ENCODE peak calls at places on chromosome 22, in eight cellular contexts. R is stomach; G is Karpas-422; Z is A549; F is uterus; B is CD4-positive, alpha-beta T cell; P is psoas muscle; D is iPS DF 6.9. I is an unnamed sample.

GRCh38 chr22:25449781-25450317 is 114.6 kb upstream of the GRK3 start:
- DNase-seq in B (no peak), D (no peak), F (no peak), R (no peak), Z (no peak), P (no peak), G (no peak), I (no peak)

GRCh38 chr22:44380716-44381500 is 68.2 kb upstream of the SHISAL1 start:
- DNase-seq in Z (no peak), B (no peak), D (no peak), P (peak), G (no peak), F (no peak), R (no peak), I (no peak)

GRCh38 chr22:39175127-39176066 is 22.9 kb upstream of the CBX7 start:
- DNase-seq in Z (no peak), B (no peak), P (no peak), G (no peak), F (no peak), D (no peak), R (no peak), I (no peak)

GRCh38 chr22:22746963-22747933 is 102.8 kb downstream of the GGTLC2 start:
- DNase-seq in G (peak), R (no peak), B (no peak), P (no peak), Z (no peak), F (no peak), D (no peak), I (no peak)

GRCh38 chr22:50624347-50625130 is 3.4 kb downstream of the ARSA start:
- DNase-seq in B (no peak), D (no peak), P (no peak), G (no peak), R (no peak), Z (no peak), F (no peak), I (no peak)

GRCh38 chr22:23772315-23773246 is at the start of gene MMP11:
- DNase-seq in G (peak), F (peak), P (peak), Z (no peak), D (no peak), B (peak), R (peak), I (peak)

GRCh38 chr22:20408891-20409290 is 14.9 kb downstream of the ZNF74 start:
- DNase-seq in P (no peak), D (no peak), Z (no peak), F (no peak), G (no peak), R (peak), B (no peak), I (no peak)

GRCh38 chr22:49300241-49300640 is 527.4 kb downstream of the BRD1 start:
- DNase-seq in Z (no peak), R (no peak), G (no peak), F (no peak), P (no peak), B (no peak), D (no peak), I (no peak)

GRCh38 chr22:43151251-43152000 is at the start of gene TSPO:
- DNase-seq in R (peak), P (peak), Z (peak), D (no peak), F (peak), B (peak), G (no peak), I (peak)

GRCh38 chr22:37244114-37244921 is at the start of gene RAC2:
- DNase-seq in Z (no peak), B (peak), F (peak), G (peak), D (no peak), P (peak), R (peak), I (peak)

GRCh38 chr22:35873426-35873825 is 155.2 kb downstream of the RBFOX2 start:
- DNase-seq in D (no peak), P (no peak), F (no peak), Z (no peak), B (no peak), R (no peak), G (no peak), I (no peak)

GRCh38 chr22:42340150-42340549 is 69.7 kb upstream of the TCF20 start:
- DNase-seq in P (no peak), R (no peak), D (no peak), B (no peak), G (no peak), Z (no peak), F (no peak), I (no peak)

GRCh38 chr22:48757581-48757980 is 1070.1 kb downstream of the BRD1 start:
- DNase-seq in P (no peak), G (peak), Z (no peak), B (no peak), F (no peak), D (no peak), R (peak), I (peak)

GRCh38 chr22:22865311-22866072 is 22.1 kb upstream of the IGLL5 start:
- DNase-seq in G (peak), D (no peak), F (no peak), R (no peak), B (no peak), P (no peak), Z (no peak), I (no peak)

GRCh38 chr22:42887523-42888507 is 30.7 kb upstream of the ARFGAP3 start:
- DNase-seq in G (no peak), Z (no peak), R (peak), F (no peak), P (no peak), D (no peak), B (no peak), I (no peak)

GRCh38 chr22:39634530-39635399 is 64.2 kb downstream of the CACNA1I start:
- DNase-seq in R (peak), Z (peak), D (no peak), F (no peak), B (no peak), G (no peak), P (no peak), I (no peak)

GRCh38 chr22:30968924-30969531 is at the start of gene TUG1:
- DNase-seq in D (peak), P (peak), R (peak), Z (peak), B (peak), F (peak), G (peak), I (peak)

GRCh38 chr22:30969532-30970355 is 679 bp downstream of the TUG1 start:
- DNase-seq in B (peak), Z (peak), F (no peak), R (peak), G (peak), P (no peak), D (no peak), I (no peak)

GRCh38 chr22:30968015-30968923 is at the start of gene MORC2:
- DNase-seq in Z (peak), P (peak), G (no peak), R (peak), B (no peak), D (peak), F (peak), I (no peak)

GRCh38 chr22:30964858-30965257 is 3.7 kb downstream of the MORC2 start:
- DNase-seq in R (no peak), B (no peak), D (no peak), G (no peak), F (no peak), Z (no peak), P (no peak), I (no peak)

GRCh38 chr22:30970356-30970746 is 1.3 kb downstream of the TUG1 start:
- DNase-seq in F (no peak), D (no peak), G (no peak), R (no peak), Z (no peak), P (no peak), B (no peak), I (no peak)
- H3K27ac ChIP-seq in F (no peak), D (no peak), G (no peak), R (no peak), Z (peak), P (peak), B (no peak), I (peak)

GRCh38 chr22:45807156-45807915 is 135.7 kb downstream of the ATXN10 start:
- DNase-seq in B (no peak), G (no peak), Z (no peak), F (no peak), R (no peak), P (no peak), D (no peak), I (no peak)

GRCh38 chr22:45805413-45805812 is 133.8 kb downstream of the ATXN10 start:
- DNase-seq in G (no peak), B (no peak), Z (no peak), P (no peak), D (no peak), F (no peak), R (no peak), I (no peak)

GRCh38 chr22:45804986-45805325 is 133.3 kb downstream of the ATXN10 start:
- DNase-seq in F (no peak), B (no peak), R (no peak), D (no peak), G (no peak), Z (peak), P (no peak), I (no peak)

GRCh38 chr22:45802074-45802473 is 130.4 kb downstream of the ATXN10 start:
- DNase-seq in G (no peak), R (no peak), F (no peak), D (no peak), Z (no peak), P (no peak), B (no peak), I (no peak)

DNA sequence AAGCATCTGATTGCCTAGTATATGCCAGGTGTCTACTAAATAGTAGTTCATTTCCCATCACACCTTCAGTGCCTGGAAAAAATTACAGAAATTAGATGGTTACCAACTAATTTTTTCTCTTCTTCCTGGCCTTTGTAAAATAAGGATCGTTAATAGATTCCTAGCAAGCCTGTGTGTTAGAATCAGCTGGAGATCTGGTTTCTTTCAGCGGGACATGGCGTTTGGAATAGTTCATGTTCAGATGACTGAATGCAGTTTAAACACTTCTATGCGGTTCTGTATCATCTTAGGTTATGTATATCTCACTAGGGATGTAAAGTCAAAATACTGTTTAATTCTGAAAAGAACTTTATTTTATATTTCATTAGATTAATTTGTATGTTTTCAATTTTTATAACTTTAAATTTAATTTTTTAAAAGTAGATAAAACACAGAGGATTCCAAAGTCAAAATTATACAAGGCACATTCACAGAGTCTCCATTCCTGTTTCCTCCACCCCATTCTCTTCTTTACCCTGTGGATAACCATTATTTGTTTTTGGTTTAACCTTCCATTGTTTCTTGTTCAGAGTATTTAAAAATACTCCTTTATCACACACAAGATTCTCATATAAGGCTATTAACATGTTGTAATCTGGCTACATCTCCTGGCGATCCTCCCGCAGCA is 132.8 kb downstream of the ATXN10 start:
- DNase-seq in Z (no peak), R (no peak), G (no peak), B (no peak), D (no peak), P (no peak), F (no peak), I (no peak)
- H3K27ac ChIP-seq in Z (peak), R (no peak), G (no peak), B (no peak), D (no peak), P (no peak), F (no peak), I (no peak)

DNA sequence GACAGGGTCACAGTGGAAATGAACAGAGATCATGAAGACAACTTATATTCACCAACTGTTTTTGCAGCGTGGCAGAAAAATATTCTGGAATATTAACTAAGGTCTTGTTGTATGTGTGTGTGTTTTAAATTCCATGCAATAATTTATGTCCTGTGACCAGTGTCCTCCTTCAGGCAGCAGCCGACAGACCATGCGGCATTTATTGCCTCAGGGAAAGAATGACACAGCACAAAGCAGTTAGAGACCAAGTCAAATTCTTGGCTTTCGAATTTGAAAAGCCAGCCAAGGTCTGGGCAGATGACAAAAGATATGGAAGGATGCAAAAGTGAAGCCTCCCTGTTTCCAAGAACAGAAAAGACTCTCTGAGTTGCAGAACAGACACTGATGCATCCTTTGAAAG is 120.0 kb downstream of the MIAT start:
- DNase-seq in G (no peak), B (no peak), Z (no peak), F (no peak), D (peak), R (no peak), P (no peak), I (no peak)
- H3K27ac ChIP-seq in G (no peak), B (no peak), Z (peak), F (no peak), D (no peak), R (no peak), P (peak), I (peak)

DNA sequence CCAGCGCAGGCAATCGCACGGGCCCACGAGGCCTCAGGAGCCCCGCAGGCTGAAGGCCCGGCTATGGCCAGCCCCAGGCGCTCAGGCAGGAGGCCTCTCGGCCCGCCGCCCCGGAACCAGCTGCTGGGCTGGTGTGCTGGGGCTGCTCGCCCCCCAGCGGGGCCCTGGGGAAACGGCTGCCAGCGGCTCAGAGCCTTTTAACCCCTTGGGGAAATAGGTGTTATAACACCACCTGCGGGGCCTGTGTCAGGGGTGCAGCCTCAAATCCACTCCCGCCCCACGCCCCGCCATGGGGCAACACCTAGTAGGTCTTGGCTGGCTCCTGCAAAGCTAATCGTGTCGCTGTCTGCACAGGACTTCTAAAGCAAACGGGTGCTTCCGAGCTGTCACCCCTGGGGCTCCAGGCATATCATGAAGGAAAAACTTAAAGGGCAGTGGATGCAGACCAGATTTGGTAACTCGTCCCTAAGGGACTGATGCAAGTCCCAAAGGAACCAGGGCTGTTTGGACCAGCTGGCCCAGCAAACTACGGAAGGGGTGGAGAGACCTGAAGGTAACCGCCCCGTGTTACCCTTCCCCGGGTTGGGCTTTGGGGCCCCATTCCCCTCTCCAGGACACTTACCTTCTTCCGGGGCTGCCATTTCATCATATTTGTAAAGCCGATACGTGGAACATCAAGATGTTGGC is 237.2 kb downstream of the TTC28 start:
- DNase-seq in Z (no peak), R (peak), G (peak), F (peak), P (peak), D (peak), B (peak), I (peak)
- H3K27ac ChIP-seq in Z (no peak), R (peak), G (no peak), F (peak), P (peak), D (no peak), B (no peak), I (peak)